ENCODE peak calls at places on chromosomes 3 and 15, in eight cellular contexts. J is NCI-H774, N is H7, E is NCI-H446, T is A549, Q is germinal center, D is GM12865, X is SK-N-SH. F is an unnamed sample.

GRCh38 chr15:75943713-75944215 is 40.1 kb downstream of the FBXO22 start:
- DNase-seq in J (no peak), N (peak; percentile 14), E (no peak), T (no peak), Q (no peak), D (no peak), X (no peak), F (no peak)

GRCh38 chr15:31495281-31495680 is 168.6 kb downstream of the KLF13 start:
- DNase-seq in J (no peak), N (no peak), E (no peak), T (no peak), Q (no peak), D (no peak), X (no peak), F (no peak)

GRCh38 chr15:66766282-66767228 is 64.5 kb downstream of the SMAD6 start:
- DNase-seq in J (no peak), N (no peak), E (no peak), T (peak; percentile 67), Q (no peak), D (no peak), X (no peak), F (no peak)

GRCh38 chr3:11774296-11774877 is 72.3 kb downstream of the TAMM41 start:
- DNase-seq in J (peak; percentile 0), N (peak; percentile 85), E (no peak), T (peak; percentile 74), Q (no peak), D (no peak), X (peak; percentile 76), F (peak; percentile 87)

GRCh38 chr3:126277629-126278378 is 79.4 kb downstream of the KLF15 start:
- DNase-seq in J (no peak), N (no peak), E (no peak), T (no peak), Q (no peak), D (no peak), X (no peak), F (no peak)

GRCh38 chr3:190699784-190700183 is 162.7 kb downstream of the GMNC start:
- DNase-seq in J (no peak), N (no peak), E (no peak), T (no peak), Q (no peak), D (no peak), X (no peak), F (no peak)

GRCh38 chr15:85618956-85619491 is 175.7 kb downstream of the KLHL25 start:
- DNase-seq in J (no peak), N (peak; percentile 24), E (no peak), T (no peak), Q (no peak), D (peak; percentile 29), X (no peak), F (peak; percentile 76)

GRCh38 chr15:93619597-93619996 is 530.6 kb upstream of the RGMA start:
- DNase-seq in J (no peak), N (peak; percentile 10), E (no peak), T (no peak), Q (no peak), D (no peak), X (no peak), F (no peak)

GRCh38 chr3:31448035-31448881 is 84.5 kb upstream of the STT3B start:
- DNase-seq in J (no peak), N (peak; percentile 60), E (no peak), T (no peak), Q (peak; percentile 27), D (peak; percentile 83), X (no peak), F (peak; percentile 72)

GRCh38 chr15:67178569-67179210 is 75.8 kb downstream of the AAGAB start:
- DNase-seq in J (no peak), N (no peak), E (no peak), T (no peak), Q (no peak), D (no peak), X (no peak), F (peak; percentile 94)

GRCh38 chr3:183560607-183561006 is 5.1 kb upstream of the KLHL6 start:
- DNase-seq in J (no peak), N (peak; percentile 68), E (no peak), T (no peak), Q (no peak), D (peak; percentile 64), X (no peak), F (peak; percentile 80)

GRCh38 chr3:193962986-193963683 is 172.8 kb upstream of the HES1 start:
- DNase-seq in J (no peak), N (no peak), E (no peak), T (no peak), Q (no peak), D (no peak), X (no peak), F (no peak)

GRCh38 chr3:127888564-127889107 is 26.4 kb upstream of the KBTBD12 start:
- DNase-seq in J (no peak), N (no peak), E (no peak), T (no peak), Q (no peak), D (no peak), X (peak; percentile 28), F (no peak)

GRCh38 chr3:185688808-185689207 is 102.7 kb downstream of the SENP2 start:
- DNase-seq in J (no peak), N (no peak), E (no peak), T (peak; percentile 84), Q (no peak), D (no peak), X (peak; percentile 27), F (peak; percentile 82)

GRCh38 chr15:50821476-50821875 is 56.0 kb upstream of the SPPL2A start:
- DNase-seq in J (no peak), N (no peak), E (no peak), T (no peak), Q (no peak), D (no peak), X (no peak), F (no peak)

GRCh38 chr15:90211440-90212168 is 10.5 kb downstream of the SEMA4B start:
- DNase-seq in J (no peak), N (peak; percentile 62), E (no peak), T (peak; percentile 96), Q (no peak), D (no peak), X (no peak), F (no peak)

GRCh38 chr3:64099316-64099715 is 76.0 kb upstream of the PSMD6 start:
- DNase-seq in J (no peak), N (no peak), E (no peak), T (no peak), Q (no peak), D (no peak), X (no peak), F (no peak)

GRCh38 chr3:140249188-140249587 is 314.2 kb downstream of the CLSTN2 start:
- DNase-seq in J (no peak), N (no peak), E (no peak), T (no peak), Q (no peak), D (no peak), X (no peak), F (peak; percentile 55)

GRCh38 chr15:93929375-93930094 is 301.8 kb upstream of the MCTP2 start:
- DNase-seq in J (no peak), N (peak; percentile 12), E (no peak), T (no peak), Q (no peak), D (no peak), X (no peak), F (peak; percentile 64)

GRCh38 chr15:68334661-68335124 is 57.1 kb downstream of the FEM1B start:
- DNase-seq in J (no peak), N (no peak), E (no peak), T (no peak), Q (no peak), D (no peak), X (no peak), F (no peak)

GRCh38 chr3:73813291-73813977 is 188.7 kb upstream of the PDZRN3 start:
- DNase-seq in J (no peak), N (no peak), E (no peak), T (no peak), Q (no peak), D (no peak), X (peak; percentile 31), F (no peak)

GRCh38 chr3:24069045-24069444 is 124.0 kb downstream of the NR1D2 start:
- DNase-seq in J (peak; percentile 32), N (no peak), E (no peak), T (no peak), Q (no peak), D (no peak), X (no peak), F (peak; percentile 9)

GRCh38 chr15:66802087-66803001 is 100.3 kb downstream of the SMAD6 start:
- DNase-seq in J (no peak), N (peak; percentile 33), E (no peak), T (no peak), Q (no peak), D (no peak), X (no peak), F (no peak)

GRCh38 chr3:106157411-106157810 is 288.6 kb upstream of the CBLB start:
- DNase-seq in J (no peak), N (no peak), E (no peak), T (no peak), Q (no peak), D (no peak), X (no peak), F (no peak)

GRCh38 chr3:30184102-30184810 is 422.1 kb upstream of the TGFBR2 start:
- DNase-seq in J (no peak), N (no peak), E (no peak), T (no peak), Q (no peak), D (no peak), X (no peak), F (no peak)

F was measured in mesendoderm.